ENCODE peak calls at places on chromosome 5, in six cellular contexts. N is PC-3, U is K562, O is adrenal gland, G is IMR-90, L is mammary epithelial cell. I is an unnamed sample. For H3K27me3, the result is how much of the 10 kb centered on the place peaks cover.

GRCh38 chr5:103347729-103348128 is 89.2 kb downstream of the MACIR start:
- DNase-seq in N (peak), U (no peak), O (no peak), G (no peak), L (no peak), I (no peak)

GRCh38 chr5:57338068-57338848 is 144.4 kb downstream of the ACTBL2 start:
- DNase-seq in N (peak), U (peak), O (no peak), G (no peak), L (peak), I (no peak)

GRCh38 chr5:15452780-15453179 is 47.2 kb upstream of the FBXL7 start:
- DNase-seq in N (no peak), U (no peak), O (no peak), G (no peak), L (no peak), I (no peak)

GRCh38 chr5:64977779-64978178 is 209.0 kb downstream of the CWC27 start:
- DNase-seq in N (no peak), U (peak), O (no peak), G (peak), L (no peak), I (no peak)

GRCh38 chr5:129716235-129717030 is 31.5 kb upstream of the MINAR2 start:
- DNase-seq in N (no peak), U (no peak), O (no peak), G (no peak), L (no peak), I (no peak)

GRCh38 chr5:35117960-35118359 is 70.2 kb upstream of the AGXT2 start:
- DNase-seq in N (peak), U (no peak), O (no peak), G (peak), L (peak), I (no peak)

GRCh38 chr5:126912607-126913006 is 117.8 kb downstream of the MARCHF3 start:
- DNase-seq in N (no peak), U (no peak), O (no peak), G (peak), L (no peak), I (no peak)

GRCh38 chr5:134585966-134586365 is 46.7 kb downstream of the SAR1B start:
- DNase-seq in N (no peak), U (no peak), O (no peak), G (no peak), L (no peak), I (no peak)

GRCh38 chr5:68147659-68148058 is 67.9 kb upstream of the PIK3R1 start:
- DNase-seq in N (no peak), U (no peak), O (no peak), G (peak), L (no peak), I (no peak)

GRCh38 chr5:131270809-131271208 is 7.0 kb downstream of the CDC42SE2 start:
- DNase-seq in N (peak), U (no peak), O (no peak), G (peak), L (no peak), I (no peak)

GRCh38 chr5:158752656-158752973 is 347.1 kb downstream of the EBF1 start:
- DNase-seq in N (no peak), U (no peak), O (no peak), G (no peak), L (no peak), I (no peak)
- H3K4me3 ChIP-seq in N (no peak), U (no peak), O (no peak), G (no peak), L (no peak), I (no peak)

GRCh38 chr5:171309526-171310333 is 682 bp downstream of the TLX3 start:
- DNase-seq in N (no peak), U (no peak), O (no peak), G (no peak), L (no peak), I (no peak)

GRCh38 chr5:171310816-171311697 is 2.0 kb downstream of the TLX3 start:
- DNase-seq in N (peak), U (no peak), O (no peak), G (peak), L (peak), I (no peak)

GRCh38 chr5:171311698-171312083 is 2.6 kb downstream of the TLX3 start:
- DNase-seq in N (no peak), U (no peak), O (no peak), G (no peak), L (no peak), I (no peak)

GRCh38 chr5:171309276-171309525 is 153 bp downstream of the TLX3 start:
- DNase-seq in N (no peak), U (no peak), O (no peak), G (no peak), L (no peak), I (no peak)

GRCh38 chr5:171310334-171310815 is 1.3 kb downstream of the TLX3 start:
- DNase-seq in N (no peak), U (no peak), O (no peak), G (no peak), L (no peak), I (no peak)
- TF ChIP-seq CTCF in N (no peak), U (no peak), O (no peak), G (no peak), L (no peak), I (no peak)

GRCh38 chr5:55222819-55223124 is 4.3 kb downstream of the MCIDAS start:
- DNase-seq in N (no peak), U (no peak), O (no peak), G (no peak), L (no peak), I (no peak)

GRCh38 chr5:55218966-55219365 is 8.1 kb downstream of the MCIDAS start:
- DNase-seq in N (peak), U (no peak), O (no peak), G (no peak), L (peak), I (no peak)

GRCh38 chr5:55219770-55220169 is 7.3 kb downstream of the MCIDAS start:
- DNase-seq in N (no peak), U (no peak), O (no peak), G (no peak), L (no peak), I (no peak)

GRCh38 chr5:55222061-55222818 is 4.9 kb downstream of the MCIDAS start:
- DNase-seq in N (no peak), U (no peak), O (no peak), G (no peak), L (no peak), I (no peak)

GRCh38 chr5:55220433-55221185 is 6.5 kb downstream of the MCIDAS start:
- DNase-seq in N (no peak), U (no peak), O (no peak), G (no peak), L (no peak), I (no peak)
- H3K27me3 ChIP-seq in N (under half), U (under half), O (half or more), G (half or more), L (under half), I (half or more)

GRCh38 chr5:139794067-139794846 is 1.4 kb upstream of the PSD2 start:
- DNase-seq in N (no peak), U (no peak), O (no peak), G (no peak), L (no peak), I (no peak)

GRCh38 chr5:139797335-139797734 is 1.7 kb downstream of the PSD2 start:
- DNase-seq in N (no peak), U (no peak), O (no peak), G (no peak), L (no peak), I (no peak)

GRCh38 chr5:139796061-139796806 is 626 bp downstream of the PSD2 start:
- DNase-seq in N (no peak), U (no peak), O (no peak), G (no peak), L (no peak), I (no peak)

GRCh38 chr5:139797856-139798510 is 2.4 kb downstream of the PSD2 start:
- DNase-seq in N (no peak), U (no peak), O (no peak), G (no peak), L (no peak), I (no peak)

GRCh38 chr5:139795074-139796001 is at the start of gene PSD2:
- DNase-seq in N (no peak), U (peak), O (peak), G (no peak), L (peak), I (no peak)
- H3K4me3 ChIP-seq in N (no peak), U (no peak), O (no peak), G (peak), L (peak), I (peak)

DNA sequence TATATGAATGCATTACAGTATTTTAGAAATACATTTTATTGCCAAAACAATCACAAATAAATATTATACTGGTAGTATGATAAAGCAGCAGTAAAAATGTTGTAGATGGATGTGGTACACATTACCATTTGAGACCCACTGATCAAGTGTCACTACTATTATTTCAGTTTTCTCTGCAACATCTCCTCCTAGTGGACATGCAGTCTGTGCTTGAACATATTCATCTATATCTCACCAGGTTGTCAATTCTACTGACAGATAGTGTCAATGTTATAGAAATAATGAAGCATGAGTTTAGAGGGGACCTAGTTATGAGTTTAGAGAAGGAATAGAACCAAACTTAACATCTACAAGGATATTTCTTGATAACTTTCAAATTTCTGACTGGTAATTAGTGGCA is 39.2 kb upstream of the ELOVL7 start:
- DNase-seq in N (peak), U (peak), O (no peak), G (no peak), L (peak), I (no peak)
- TF ChIP-seq CTCF in N (peak), U (peak), O (peak), G (no peak), L (peak), I (peak)

GRCh38 chr5:5881294-5881693 is 458.8 kb downstream of the ICE1 start:
- DNase-seq in N (peak), U (no peak), O (no peak), G (no peak), L (no peak), I (no peak)

GRCh38 chr5:5883562-5883961 is 461.1 kb downstream of the ICE1 start:
- DNase-seq in N (no peak), U (no peak), O (no peak), G (no peak), L (no peak), I (no peak)

GRCh38 chr5:5884593-5884992 is 462.1 kb downstream of the ICE1 start:
- DNase-seq in N (no peak), U (no peak), O (no peak), G (no peak), L (no peak), I (no peak)

GRCh38 chr5:5882706-5883105 is 460.2 kb downstream of the ICE1 start:
- DNase-seq in N (no peak), U (no peak), O (no peak), G (no peak), L (no peak), I (no peak)

DNA sequence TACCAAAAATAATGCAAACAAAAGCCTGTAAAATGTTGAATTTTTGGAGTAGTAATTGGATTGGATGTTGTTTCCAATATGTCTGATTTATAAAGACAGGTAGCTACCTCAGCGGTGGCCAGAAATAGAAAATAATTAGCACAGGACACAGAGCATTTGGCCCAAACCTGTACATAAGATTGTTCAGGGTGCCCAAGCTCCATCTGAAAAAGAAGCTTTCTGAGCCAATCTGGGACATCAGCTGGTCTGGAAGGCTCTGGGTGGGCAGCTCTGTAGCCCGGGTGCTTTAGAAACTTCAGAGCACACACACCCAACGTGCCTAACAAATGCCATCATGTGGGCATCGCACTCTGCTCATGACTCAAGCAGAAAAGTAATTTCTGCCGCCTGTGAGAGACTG is 460.6 kb downstream of the ICE1 start:
- DNase-seq in N (no peak), U (no peak), O (no peak), G (no peak), L (no peak), I (no peak)
- H3K27me3 ChIP-seq in N (under half), U (under half), O (under half), G (under half), L (under half), I (under half)

I was measured in dorsolateral prefrontal cortex.